ENCODE peak calls at places on chromosomes 2 and 18, in nine cellular contexts. J is Peyer's patch, X is OCI-LY7, Y is adrenal gland, T is lung, A is Caco-2, S is left ventricle myocardium inferior, G is prostate gland, O is GM23248. K is an unnamed sample.

GRCh38 chr2:74333175-74333574 is 10.0 kb downstream of the SLC4A5 start:
- DNase-seq in A (peak; percentile 34), J (no peak), T (no peak), X (peak; percentile 36), O (peak; percentile 67), G (no peak), Y (no peak), S (no peak), K (no peak)

GRCh38 chr18:38421016-38421415 is 855.4 kb upstream of the CELF4 start:
- DNase-seq in G (no peak), J (no peak), S (no peak), X (no peak), Y (no peak), T (no peak), A (no peak), O (no peak), K (no peak)

GRCh38 chr2:118794546-118794945 is 52.9 kb downstream of the EN1 start:
- DNase-seq in X (no peak), O (no peak), A (no peak), T (no peak), G (no peak), Y (no peak), J (no peak), S (no peak), K (no peak)

GRCh38 chr2:60608679-60609078 is 55.2 kb upstream of the BCL11A start:
- DNase-seq in Y (no peak), J (no peak), X (no peak), A (no peak), S (no peak), G (no peak), T (no peak), O (no peak), K (no peak)

GRCh38 chr2:217049376-217049775 is 189.5 kb upstream of the TNP1 start:
- DNase-seq in Y (no peak), T (no peak), J (no peak), O (no peak), X (no peak), A (no peak), G (no peak), S (no peak), K (no peak)

GRCh38 chr2:160271166-160272086 is 71.4 kb upstream of the ITGB6 start:
- DNase-seq in T (peak; percentile 73), A (peak; percentile 23), S (no peak), X (no peak), O (no peak), Y (no peak), G (no peak), J (no peak), K (no peak)

GRCh38 chr2:37287966-37288365 is 36.7 kb downstream of the PRKD3 start:
- DNase-seq in O (no peak), G (no peak), T (no peak), X (peak; percentile 54), J (no peak), Y (no peak), A (no peak), S (no peak), K (no peak)

GRCh38 chr18:7584646-7585271 is 17.6 kb downstream of the PTPRM start:
- DNase-seq in G (no peak), X (no peak), T (no peak), J (no peak), A (no peak), S (no peak), O (no peak), Y (no peak), K (no peak)

GRCh38 chr2:88818381-88818780 is 126.9 kb downstream of the RPIA start:
- DNase-seq in X (no peak), T (no peak), A (no peak), Y (no peak), G (no peak), O (no peak), S (no peak), J (no peak), K (no peak)

GRCh38 chr18:1539276-1539675 is 634.6 kb downstream of the ADCYAP1 start:
- DNase-seq in Y (no peak), X (no peak), S (no peak), A (no peak), J (no peak), G (no peak), O (no peak), T (no peak), K (no peak)

GRCh38 chr2:102368461-102369109 is 13.0 kb downstream of the IL18R1 start:
- DNase-seq in J (no peak), Y (no peak), X (no peak), G (no peak), S (no peak), O (no peak), A (no peak), T (no peak), K (no peak)

GRCh38 chr2:15965564-15966019 is 25.2 kb downstream of the MYCN start:
- DNase-seq in O (no peak), T (no peak), S (no peak), A (no peak), J (no peak), G (no peak), Y (no peak), X (no peak), K (no peak)

GRCh38 chr2:171874517-171874916 is 19.5 kb downstream of the SLC25A12 start:
- DNase-seq in G (no peak), Y (no peak), X (no peak), S (no peak), T (no peak), J (no peak), A (no peak), O (no peak), K (no peak)

GRCh38 chr2:129176375-129176774 is 803.1 kb upstream of the RAB6C start:
- DNase-seq in A (no peak), Y (no peak), O (no peak), X (no peak), S (no peak), G (no peak), J (no peak), T (no peak), K (no peak)

GRCh38 chr18:76491801-76492668 is 3.0 kb downstream of the ZNF516 start:
- DNase-seq in Y (peak; percentile 53), S (no peak), G (peak; percentile 27), A (peak; percentile 12), J (peak; percentile 73), X (peak; percentile 23), O (peak; percentile 79), T (no peak), K (no peak)

GRCh38 chr2:75481041-75481836 is 79.5 kb downstream of the EVA1A start:
- DNase-seq in O (peak; percentile 55), Y (no peak), T (no peak), A (no peak), G (no peak), X (peak; percentile 2), S (no peak), J (no peak), K (no peak)

GRCh38 chr2:218853766-218854165 is 5.8 kb upstream of the WNT6 start:
- DNase-seq in T (no peak), A (no peak), J (no peak), O (peak; percentile 57), Y (no peak), S (no peak), G (no peak), X (no peak), K (no peak)

GRCh38 chr18:74283255-74283554 is 8.6 kb downstream of the CYB5A start:
- DNase-seq in G (no peak), O (no peak), S (no peak), X (no peak), T (peak; percentile 13), J (no peak), Y (no peak), A (no peak), K (no peak)

GRCh38 chr2:192035731-192036442 is 158.8 kb downstream of the TMEFF2 start:
- DNase-seq in X (no peak), Y (no peak), A (no peak), T (no peak), G (no peak), O (peak; percentile 58), S (no peak), J (no peak), K (no peak)

GRCh38 chr2:187581125-187581896 is 27.1 kb upstream of the TFPI start:
- DNase-seq in G (no peak), S (no peak), T (no peak), J (no peak), O (peak; percentile 58), Y (no peak), A (peak; percentile 62), X (peak; percentile 25), K (no peak)

GRCh38 chr2:77566131-77566530 is 44.0 kb upstream of the LRRTM4 start:
- DNase-seq in T (no peak), J (no peak), A (no peak), G (no peak), S (no peak), X (no peak), O (no peak), Y (no peak), K (no peak)
- H3K9me3 ChIP-seq in T (no peaks in the 10 kb centered on the region), J (no peaks in the 10 kb centered on the region), A (no peaks in the 10 kb centered on the region), G (no peaks in the 10 kb centered on the region), S (peaks cover 9% of the 10 kb centered on the region), X (no peaks in the 10 kb centered on the region), O (peaks cover 4% of the 10 kb centered on the region), Y (no peaks in the 10 kb centered on the region), K (no peaks in the 10 kb centered on the region)

DNA sequence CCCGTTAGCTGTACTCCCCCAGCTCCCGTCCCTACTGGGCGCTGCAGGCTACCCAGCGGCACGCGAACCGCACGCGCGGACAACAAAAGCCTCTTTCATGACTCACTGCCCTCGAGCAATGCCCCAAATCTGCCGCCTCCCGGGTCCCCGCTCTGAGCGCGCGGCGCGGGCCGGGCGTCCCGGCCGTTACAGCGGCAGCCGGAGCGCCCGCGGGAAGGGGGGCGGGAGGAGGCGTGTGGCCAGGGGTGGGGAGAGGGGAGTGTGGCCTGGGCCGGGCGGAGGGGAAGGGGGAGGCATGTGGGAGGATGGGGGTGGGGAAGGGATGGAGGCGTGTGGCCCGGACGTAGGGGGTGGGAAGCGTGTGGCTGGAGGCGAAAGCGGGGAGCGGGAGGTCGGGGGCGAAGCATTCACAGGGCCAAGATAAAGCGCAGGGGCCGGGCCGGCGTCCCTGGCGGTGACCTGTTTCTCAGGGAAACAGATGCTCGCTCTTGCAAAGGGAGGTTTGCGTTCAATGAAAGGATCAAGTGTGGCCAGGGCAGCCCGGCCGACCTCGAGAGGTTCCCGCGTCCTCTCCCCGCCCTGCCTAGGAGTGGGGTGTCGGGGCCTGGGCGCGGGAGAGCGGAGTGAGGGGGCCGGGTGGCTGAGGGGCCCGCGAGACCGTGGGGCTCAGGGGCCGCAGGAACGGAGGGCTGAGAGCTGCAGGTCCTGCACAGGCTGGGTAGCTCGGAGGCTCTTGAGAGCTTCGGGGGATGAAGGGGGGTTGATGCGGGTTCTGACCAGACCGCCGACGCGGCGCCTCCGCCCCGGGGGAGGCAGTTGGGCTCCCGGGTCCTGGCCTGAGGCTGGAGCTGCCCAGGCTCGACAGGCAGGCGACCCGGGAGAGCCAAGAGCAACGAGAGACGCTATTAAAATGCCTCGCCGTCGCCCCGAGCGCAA is 3.5 kb upstream of the NEUROD1 start:
- DNase-seq in T (no peak), J (no peak), X (no peak), S (no peak), O (peak; percentile 61), A (no peak), G (no peak), Y (no peak), K (no peak)
- H3K9me3 ChIP-seq in T (no peaks in the 10 kb centered on the region), J (no peaks in the 10 kb centered on the region), X (no peaks in the 10 kb centered on the region), S (no peaks in the 10 kb centered on the region), O (no peaks in the 10 kb centered on the region), A (no peaks in the 10 kb centered on the region), G (no peaks in the 10 kb centered on the region), Y (no peaks in the 10 kb centered on the region), K (no peaks in the 10 kb centered on the region)

GRCh38 chr18:71431689-71432088 is 1112.5 kb downstream of the CBLN2 start:
- DNase-seq in O (no peak), S (no peak), J (no peak), T (no peak), Y (no peak), G (no peak), X (no peak), A (no peak), K (no peak)
- H3K9me3 ChIP-seq in O (peaks cover 4% of the 10 kb centered on the region), S (peaks cover under 1% of the 10 kb centered on the region), J (peaks cover 3% of the 10 kb centered on the region), T (no peaks in the 10 kb centered on the region), Y (no peaks in the 10 kb centered on the region), G (no peaks in the 10 kb centered on the region), X (no peaks in the 10 kb centered on the region), A (no peaks in the 10 kb centered on the region), K (no peaks in the 10 kb centered on the region)

GRCh38 chr18:78716581-78716980 is 263.0 kb upstream of the SALL3 start:
- DNase-seq in J (no peak), O (no peak), G (no peak), Y (no peak), T (no peak), X (no peak), S (no peak), A (no peak), K (no peak)
- H3K9me3 ChIP-seq in J (no peaks in the 10 kb centered on the region), O (no peaks in the 10 kb centered on the region), G (no peaks in the 10 kb centered on the region), Y (no peaks in the 10 kb centered on the region), T (no peaks in the 10 kb centered on the region), X (no peaks in the 10 kb centered on the region), S (no peaks in the 10 kb centered on the region), A (no peaks in the 10 kb centered on the region), K (no peaks in the 10 kb centered on the region)

K was measured in breast epithelium.